ENCODE peak calls at places on chromosomes 13 and 19, in eight cellular contexts. X is ovary, O is tibial nerve, P is A549, U is upper lobe of left lung, C is esophagus muscularis mucosa, J is stomach, I is transverse colon. G is an unnamed sample.

GRCh38 chr13:112343591-112343990 is 32.6 kb upstream of the SPACA7 start:
- DNase-seq in O (no peak), J (no peak), X (peak), U (peak), C (no peak), P (no peak), I (no peak), G (no peak)

GRCh38 chr19:8129061-8129460 is 20.3 kb downstream of the FBN3 start:
- DNase-seq in J (no peak), C (no peak), I (no peak), P (no peak), O (no peak), X (no peak), U (peak), G (no peak)

GRCh38 chr13:106145997-106146864 is 389.2 kb downstream of the EFNB2 start:
- DNase-seq in X (no peak), I (peak), U (no peak), O (no peak), J (no peak), P (no peak), C (no peak), G (no peak)

GRCh38 chr13:65594255-65594654 is 1635.9 kb downstream of the PCDH9 start:
- DNase-seq in C (no peak), P (no peak), U (no peak), I (no peak), J (no peak), X (no peak), O (no peak), G (no peak)

GRCh38 chr19:38597075-38597474 is 20.7 kb downstream of the MAP4K1 start:
- DNase-seq in P (no peak), U (no peak), X (no peak), C (no peak), J (no peak), O (no peak), I (no peak), G (no peak)

GRCh38 chr13:23349127-23349897 is 84.2 kb downstream of the SACS start:
- DNase-seq in X (no peak), C (no peak), I (no peak), U (no peak), O (peak), P (no peak), J (no peak), G (no peak)

GRCh38 chr19:50327013-50327412 is 2.2 kb downstream of the KCNC3 start:
- DNase-seq in U (no peak), J (no peak), I (no peak), O (no peak), X (no peak), C (no peak), P (no peak), G (no peak)

GRCh38 chr13:49649244-49649962 is 21.1 kb downstream of the ARL11 start:
- DNase-seq in P (peak), C (no peak), U (no peak), J (no peak), O (no peak), I (no peak), X (no peak), G (no peak)

GRCh38 chr13:43877788-43878187 is 1.8 kb downstream of the CCDC122 start:
- DNase-seq in U (no peak), C (no peak), I (no peak), X (no peak), O (no peak), J (no peak), P (no peak), G (no peak)

GRCh38 chr19:46717034-46717715 is at the start of gene PRKD2:
- DNase-seq in P (peak), U (peak), O (peak), C (peak), I (peak), J (peak), X (peak), G (peak)

GRCh38 chr19:5932593-5933262 is 18.7 kb downstream of the CAPS start:
- DNase-seq in P (no peak), C (no peak), O (no peak), X (no peak), U (no peak), I (no peak), J (no peak), G (no peak)

GRCh38 chr13:113598481-113598880 is 13.9 kb downstream of the TFDP1 start:
- DNase-seq in X (peak), O (no peak), C (no peak), P (no peak), J (no peak), I (no peak), U (peak), G (peak)

GRCh38 chr19:289651-290538 is 1.3 kb downstream of the PLPP2 start:
- DNase-seq in P (peak), J (peak), X (no peak), O (no peak), I (peak), C (no peak), U (no peak), G (no peak)

GRCh38 chr19:31340059-31341025 is 8.9 kb downstream of the TSHZ3 start:
- DNase-seq in P (no peak), C (no peak), I (no peak), J (no peak), O (no peak), X (no peak), U (peak), G (no peak)

GRCh38 chr13:22757530-22758120 is 423.2 kb upstream of the SGCG start:
- DNase-seq in U (no peak), C (no peak), I (no peak), P (peak), O (no peak), J (no peak), X (no peak), G (no peak)

GRCh38 chr19:48445256-48445605 is 552 bp upstream of the GRWD1 start:
- DNase-seq in I (no peak), O (peak), J (no peak), C (no peak), P (peak), U (no peak), X (no peak), G (peak)

GRCh38 chr19:56838930-56839664 is 1.4 kb downstream of the PEG3 start:
- DNase-seq in P (peak), I (peak), X (peak), O (peak), C (peak), U (peak), J (peak), G (peak)

GRCh38 chr13:33615436-33615835 is 202.5 kb upstream of the RFC3 start:
- DNase-seq in U (no peak), I (no peak), O (no peak), X (no peak), P (no peak), J (no peak), C (peak), G (no peak)

GRCh38 chr13:76600086-76600485 is 286.1 kb downstream of the KCTD12 start:
- DNase-seq in P (no peak), I (no peak), U (no peak), C (no peak), O (peak), X (no peak), J (no peak), G (no peak)

GRCh38 chr13:22047082-22047784 is 376.4 kb downstream of the FGF9 start:
- DNase-seq in C (peak), P (no peak), U (no peak), I (no peak), X (no peak), J (no peak), O (no peak), G (no peak)

GRCh38 chr19:33219261-33219812 is 6.3 kb downstream of the SLC7A10 start:
- DNase-seq in U (no peak), C (no peak), X (no peak), P (no peak), J (no peak), I (no peak), O (no peak), G (no peak)

GRCh38 chr19:31118292-31118925 is 230.8 kb downstream of the TSHZ3 start:
- DNase-seq in C (no peak), O (no peak), X (no peak), U (no peak), I (no peak), P (no peak), J (no peak), G (no peak)

GRCh38 chr19:722553-723101 is 13.9 kb downstream of the PALM start:
- DNase-seq in I (no peak), X (peak), U (peak), J (no peak), O (no peak), P (no peak), C (no peak), G (no peak)

GRCh38 chr19:23071087-23071511 is 45.7 kb upstream of the ZNF730 start:
- DNase-seq in U (peak), C (no peak), I (no peak), O (no peak), X (peak), J (no peak), P (no peak), G (no peak)

GRCh38 chr13:48562296-48563066 is 29.6 kb upstream of the RCBTB2 start:
- DNase-seq in P (no peak), I (peak), U (no peak), X (no peak), O (no peak), C (peak), J (no peak), G (no peak)

GRCh38 chr19:48588670-48589399 is 17.7 kb upstream of the SPACA4 start:
- DNase-seq in C (peak), I (peak), J (peak), X (peak), U (peak), P (peak), O (peak), G (peak)

GRCh38 chr19:34171539-34171876 is 796 bp upstream of the LSM14A start:
- DNase-seq in I (no peak), U (no peak), P (no peak), C (peak), O (no peak), J (no peak), X (no peak), G (no peak)

GRCh38 chr13:48773531-48774275 is 120.0 kb downstream of the CYSLTR2 start:
- DNase-seq in O (no peak), I (no peak), P (no peak), X (no peak), U (no peak), C (peak), J (no peak), G (no peak)

GRCh38 chr13:22726721-22727120 is 454.1 kb upstream of the SGCG start:
- DNase-seq in I (no peak), U (no peak), J (no peak), P (no peak), X (no peak), C (no peak), O (no peak), G (no peak)

GRCh38 chr19:6532244-6532999 is 1.6 kb downstream of the TNFSF9 start:
- DNase-seq in J (no peak), P (peak), U (no peak), O (no peak), C (no peak), X (no peak), I (no peak), G (no peak)

GRCh38 chr19:45179063-45179847 is 671 bp downstream of the BLOC1S3 start:
- DNase-seq in P (no peak), O (no peak), J (peak), X (peak), C (no peak), U (peak), I (peak), G (no peak)

GRCh38 chr19:12611361-12611699 is 610 bp downstream of the ZNF791 start:
- DNase-seq in J (peak), X (peak), C (peak), I (peak), O (peak), P (peak), U (no peak), G (peak)

GRCh38 chr19:8079988-8080387 is 27.4 kb downstream of the CCL25 start:
- DNase-seq in C (no peak), P (no peak), X (no peak), U (no peak), O (no peak), J (no peak), I (no peak), G (no peak)

GRCh38 chr13:110689711-110690110 is 16.2 kb downstream of the CARS2 start:
- DNase-seq in U (no peak), I (no peak), J (no peak), C (no peak), O (no peak), X (no peak), P (no peak), G (no peak)
- H3K27ac ChIP-seq in U (no peak), I (no peak), J (no peak), C (no peak), O (no peak), X (no peak), P (no peak), G (no peak)

DNA sequence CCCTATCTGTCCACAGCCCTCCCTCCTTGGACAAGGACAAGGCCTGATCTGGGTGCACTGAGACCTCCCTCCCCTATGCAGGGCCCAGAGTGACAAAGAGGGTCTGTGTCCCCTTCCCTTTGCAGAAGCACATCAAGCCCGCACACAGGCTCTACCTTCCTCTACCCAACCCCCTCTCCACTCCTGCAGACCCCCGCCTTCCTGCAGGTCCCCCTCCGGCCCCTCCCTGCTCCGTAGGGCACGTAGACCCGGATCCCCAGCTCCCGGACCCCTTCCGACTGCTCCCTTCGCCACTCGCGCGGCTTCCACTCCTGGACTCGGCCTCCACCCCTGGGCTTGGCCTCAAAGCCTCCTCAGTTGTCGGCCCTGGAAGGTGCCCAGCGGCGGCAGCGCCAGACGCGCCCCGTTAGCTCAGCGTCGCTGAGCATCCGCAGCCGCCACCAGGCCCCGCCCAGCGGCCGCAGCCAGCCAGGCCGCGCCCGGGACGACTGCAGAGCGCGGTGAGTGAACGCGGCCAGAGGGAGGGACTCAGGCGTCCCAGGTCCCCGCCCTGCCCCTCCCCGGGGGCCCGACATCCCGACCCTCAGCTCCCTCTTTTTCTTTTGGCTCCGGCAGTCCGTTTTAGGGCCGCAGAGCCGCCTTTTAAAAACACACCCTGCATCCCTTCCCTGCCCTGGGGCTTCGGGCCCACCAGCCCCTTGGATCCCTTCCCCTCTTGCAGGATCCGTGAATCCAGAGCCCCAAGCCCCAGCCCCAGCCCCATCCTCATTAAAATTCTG is 1.6 kb upstream of the MYADM start:
- DNase-seq in X (peak), C (no peak), I (peak), U (peak), O (no peak), J (peak), P (peak), G (peak)
- TF ChIP-seq EP300 in X (no peak), C (no peak), I (no peak), U (no peak), O (no peak), J (no peak), P (no peak), G (no peak)

GRCh38 chr19:4701557-4701956 is 22.1 kb downstream of the DPP9 start:
- DNase-seq in C (no peak), P (no peak), I (no peak), O (no peak), J (no peak), X (no peak), U (no peak), G (no peak)

GRCh38 chr19:4697304-4697703 is 26.3 kb downstream of the DPP9 start:
- DNase-seq in C (no peak), P (no peak), U (no peak), J (no peak), X (no peak), O (no peak), I (no peak), G (no peak)

GRCh38 chr19:4702764-4703163 is 20.9 kb downstream of the DPP9 start:
- DNase-seq in P (no peak), X (no peak), J (no peak), C (no peak), U (no peak), I (no peak), O (no peak), G (no peak)

GRCh38 chr19:4700573-4700970 is 23.1 kb downstream of the DPP9 start:
- DNase-seq in C (no peak), O (no peak), P (no peak), X (no peak), I (no peak), J (no peak), U (no peak), G (no peak)

DNA sequence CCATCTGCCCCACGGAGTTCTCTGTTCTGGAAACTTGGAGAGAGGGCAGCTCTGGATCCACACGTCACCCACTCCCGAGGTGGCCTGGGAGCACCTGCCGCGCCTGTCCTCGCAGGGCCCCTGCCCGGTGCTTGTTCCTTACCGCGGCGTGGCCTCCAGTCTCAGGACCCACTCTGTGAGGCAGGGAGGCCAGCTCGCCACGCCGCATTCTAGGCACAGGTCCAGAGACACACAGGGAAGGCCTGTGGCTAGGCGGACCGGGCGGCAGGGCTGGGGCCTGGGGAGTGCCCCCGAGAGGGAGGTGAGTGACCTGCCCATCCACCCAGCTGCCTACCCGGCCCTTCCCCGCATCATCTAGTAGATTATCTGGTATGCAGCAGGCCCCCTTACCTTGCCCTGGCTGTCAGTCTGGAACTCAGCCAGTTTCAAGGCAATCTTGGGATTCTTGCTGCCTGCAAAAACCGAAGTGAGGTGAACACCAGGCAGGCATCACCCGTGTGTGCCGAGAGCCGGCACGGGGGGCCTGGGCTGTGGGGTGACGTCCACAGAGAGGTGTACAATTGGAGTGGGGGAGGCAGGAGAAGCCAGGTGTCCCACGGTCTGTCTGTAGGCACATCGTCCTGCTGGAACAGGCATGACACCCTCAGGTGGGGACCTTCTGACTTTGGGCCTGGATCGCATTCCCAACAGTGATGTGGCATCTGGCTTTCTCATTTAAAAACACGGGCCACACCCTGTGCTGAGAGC is 23.6 kb downstream of the DPP9 start:
- DNase-seq in C (no peak), I (no peak), P (no peak), U (peak), O (no peak), J (no peak), X (no peak), G (no peak)
- TF ChIP-seq CTCF in C (no peak), I (no peak), P (no peak), U (no peak), O (no peak), J (no peak), X (no peak), G (no peak)

GRCh38 chr13:51977606-51978005 is 33.6 kb downstream of the ATP7B start:
- DNase-seq in U (no peak), O (no peak), C (no peak), J (no peak), P (no peak), X (no peak), I (no peak), G (no peak)
- H3K27ac ChIP-seq in U (no peak), O (no peak), C (no peak), J (no peak), P (no peak), X (no peak), I (no peak), G (no peak)

DNA sequence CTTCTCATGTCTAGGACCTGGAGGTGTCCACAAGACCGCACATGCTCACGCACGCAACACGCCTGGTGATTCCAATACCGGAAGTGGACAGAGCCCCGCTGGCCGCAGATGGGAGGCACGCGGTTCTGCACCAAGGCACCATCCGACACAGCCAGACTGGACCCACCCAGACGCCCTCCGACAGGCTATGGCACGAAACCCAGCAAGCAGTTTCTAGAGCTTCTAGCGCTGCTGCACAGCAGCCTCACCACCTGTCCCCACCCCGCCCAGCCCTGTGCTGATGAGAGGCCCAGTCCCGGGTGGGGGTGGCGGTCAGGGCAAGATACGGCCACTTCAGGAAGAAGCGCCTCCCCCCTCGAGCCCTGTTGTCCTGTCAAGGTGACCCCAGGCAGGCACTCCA is 11.4 kb downstream of the LSM4 start:
- DNase-seq in C (no peak), P (no peak), I (no peak), O (no peak), U (peak), X (no peak), J (no peak), G (no peak)
- TF ChIP-seq EP300 in C (no peak), P (no peak), I (no peak), O (no peak), U (no peak), X (no peak), J (no peak), G (no peak)

GRCh38 chr13:67018775-67019174 is 211.4 kb downstream of the PCDH9 start:
- DNase-seq in C (no peak), J (no peak), U (no peak), I (no peak), O (no peak), X (no peak), P (no peak), G (no peak)

GRCh38 chr13:67023088-67023893 is 206.8 kb downstream of the PCDH9 start:
- DNase-seq in P (peak), U (no peak), J (no peak), O (peak), I (no peak), C (no peak), X (no peak), G (no peak)
- TF ChIP-seq CTCF in P (no peak), U (no peak), J (no peak), O (no peak), I (no peak), C (no peak), X (no peak), G (no peak)

GRCh38 chr19:35702223-35703012 is 1.9 kb upstream of the ZBTB32 start:
- DNase-seq in X (peak), O (peak), P (peak), U (peak), I (peak), J (peak), C (peak), G (peak)
- H3K27ac ChIP-seq in X (no peak), O (no peak), P (peak), U (peak), I (peak), J (peak), C (peak), G (no peak)

G was measured in suprapubic skin.